ENCODE peak calls at places on chromosomes 2 and 18, in five cellular contexts. O is activated CD4-positive, alpha-beta T cell treated with anti-CD3 and anti-CD28 coated beads, Interleukin-2, amount 10 ng/mL, durations not matched to agents 7 days and 5 days; I is HFFc6; C is naive thymus-derived CD8-positive, alpha-beta T cell; M is esophagus squamous epithelium. L is an unnamed sample.

GRCh38 chr2:71926098-71926466 is 221.6 kb downstream of the CYP26B1 start:
- DNase-seq in O (no peak), I (no peak), C (no peak), M (no peak), L (no peak)

GRCh38 chr18:40293311-40293710 is 1661.7 kb upstream of the PIK3C3 start:
- DNase-seq in O (no peak), I (no peak), C (no peak), M (no peak), L (no peak)

GRCh38 chr2:25341753-25342371 is at the start of gene DNMT3A:
- DNase-seq in O (peak), I (no peak), C (peak), M (no peak), L (no peak)

GRCh38 chr2:175008009-175008408 is 2.8 kb upstream of the CHN1 start:
- DNase-seq in O (no peak), I (no peak), C (no peak), M (no peak), L (no peak)

GRCh38 chr2:57943271-57943670 is 103.3 kb upstream of the VRK2 start:
- DNase-seq in O (no peak), I (peak), C (no peak), M (no peak), L (no peak)

GRCh38 chr18:55778731-55779460 is 190.9 kb upstream of the TCF4 start:
- DNase-seq in O (no peak), I (no peak), C (no peak), M (no peak), L (no peak)

GRCh38 chr2:181658444-181658843 is 1.5 kb upstream of the CERKL start:
- DNase-seq in O (no peak), I (no peak), C (no peak), M (no peak), L (no peak)

GRCh38 chr2:230323385-230324106 is 3.4 kb upstream of the SP140L start:
- DNase-seq in O (no peak), I (no peak), C (no peak), M (no peak), L (no peak)

GRCh38 chr18:79422022-79422782 is 26.5 kb downstream of the NFATC1 start:
- DNase-seq in O (no peak), I (no peak), C (no peak), M (no peak), L (no peak)

GRCh38 chr18:61334951-61335736 is 1.9 kb downstream of the CDH20 start:
- DNase-seq in O (no peak), I (no peak), C (no peak), M (no peak), L (no peak)

GRCh38 chr2:60818272-60818671 is 62.2 kb downstream of the PAPOLG start:
- DNase-seq in O (no peak), I (no peak), C (no peak), M (no peak), L (no peak)

GRCh38 chr2:7992612-7993596 is 689.0 kb upstream of the ID2 start:
- DNase-seq in O (no peak), I (peak), C (no peak), M (no peak), L (no peak)

GRCh38 chr2:148565272-148565894 is 79.2 kb upstream of the EPC2 start:
- DNase-seq in O (no peak), I (no peak), C (no peak), M (no peak), L (no peak)

GRCh38 chr18:69628774-69629359 is 228.2 kb downstream of the DOK6 start:
- DNase-seq in O (no peak), I (no peak), C (no peak), M (no peak), L (no peak)

L was measured in thoracic aorta.